ENCODE peak calls at places on chromosomes 4 and X, in four cellular contexts. One of them, this sample, is unnamed.

GRCh38 chrX:130125090-130125489 is 14.8 kb upstream of the ELF4 start:
- DNase-seq in activated T-helper 1 cell treated with anti-CD3 and anti-CD28 coated beads, Interleukin-2, amount 50 U/mL, for 16 hours: no peak
- DNase-seq in activated CD4-positive, alpha-beta T cell treated with anti-CD3 and anti-CD28 coated beads, Interleukin-2, amount 50 U/mL, for 48 hours: no peak
- DNase-seq in EH: peak; percentile 35
- DNase-seq in this sample: peak; percentile 69

GRCh38 chrX:50913520-50913919 is 3.0 kb downstream of the BMP15 start:
- DNase-seq in activated T-helper 1 cell treated with anti-CD3 and anti-CD28 coated beads, Interleukin-2, amount 50 U/mL, for 16 hours: no peak
- DNase-seq in EH: no peak
- DNase-seq in activated CD4-positive, alpha-beta T cell treated with anti-CD3 and anti-CD28 coated beads, Interleukin-2, amount 50 U/mL, for 48 hours: no peak
- DNase-seq in this sample: no peak

GRCh38 chr4:21454196-21454595 is 494.4 kb downstream of the KCNIP4 start:
- DNase-seq in EH: no peak
- DNase-seq in activated CD4-positive, alpha-beta T cell treated with anti-CD3 and anti-CD28 coated beads, Interleukin-2, amount 50 U/mL, for 48 hours: no peak
- DNase-seq in activated T-helper 1 cell treated with anti-CD3 and anti-CD28 coated beads, Interleukin-2, amount 50 U/mL, for 16 hours: no peak
- DNase-seq in this sample: no peak

GRCh38 chr4:42638993-42639392 is 17.9 kb downstream of the ATP8A1 start:
- DNase-seq in EH: no peak
- DNase-seq in activated CD4-positive, alpha-beta T cell treated with anti-CD3 and anti-CD28 coated beads, Interleukin-2, amount 50 U/mL, for 48 hours: no peak
- DNase-seq in activated T-helper 1 cell treated with anti-CD3 and anti-CD28 coated beads, Interleukin-2, amount 50 U/mL, for 16 hours: no peak
- DNase-seq in this sample: no peak

GRCh38 chrX:108399427-108400165 is 38.6 kb downstream of the COL4A6 start:
- DNase-seq in activated T-helper 1 cell treated with anti-CD3 and anti-CD28 coated beads, Interleukin-2, amount 50 U/mL, for 16 hours: no peak
- DNase-seq in activated CD4-positive, alpha-beta T cell treated with anti-CD3 and anti-CD28 coated beads, Interleukin-2, amount 50 U/mL, for 48 hours: no peak
- DNase-seq in EH: peak; percentile 76
- DNase-seq in this sample: peak; percentile 4

GRCh38 chr4:151604238-151604637 is 156.6 kb downstream of the GATB start:
- DNase-seq in activated CD4-positive, alpha-beta T cell treated with anti-CD3 and anti-CD28 coated beads, Interleukin-2, amount 50 U/mL, for 48 hours: no peak
- DNase-seq in activated T-helper 1 cell treated with anti-CD3 and anti-CD28 coated beads, Interleukin-2, amount 50 U/mL, for 16 hours: no peak
- DNase-seq in EH: peak; percentile 46
- DNase-seq in this sample: peak; percentile 36

GRCh38 chr4:173381610-173382009 is 10.9 kb downstream of the SAP30 start:
- DNase-seq in activated T-helper 1 cell treated with anti-CD3 and anti-CD28 coated beads, Interleukin-2, amount 50 U/mL, for 16 hours: no peak
- DNase-seq in activated CD4-positive, alpha-beta T cell treated with anti-CD3 and anti-CD28 coated beads, Interleukin-2, amount 50 U/mL, for 48 hours: no peak
- DNase-seq in EH: no peak
- DNase-seq in this sample: no peak

GRCh38 chr4:957231-957580 is 16.2 kb downstream of the DGKQ start:
- DNase-seq in activated CD4-positive, alpha-beta T cell treated with anti-CD3 and anti-CD28 coated beads, Interleukin-2, amount 50 U/mL, for 48 hours: no peak
- DNase-seq in activated T-helper 1 cell treated with anti-CD3 and anti-CD28 coated beads, Interleukin-2, amount 50 U/mL, for 16 hours: no peak
- DNase-seq in EH: no peak
- DNase-seq in this sample: no peak

GRCh38 chr4:179123079-179123478 is 1680.8 kb upstream of the AGA start:
- DNase-seq in activated T-helper 1 cell treated with anti-CD3 and anti-CD28 coated beads, Interleukin-2, amount 50 U/mL, for 16 hours: no peak
- DNase-seq in EH: no peak
- DNase-seq in activated CD4-positive, alpha-beta T cell treated with anti-CD3 and anti-CD28 coated beads, Interleukin-2, amount 50 U/mL, for 48 hours: no peak
- DNase-seq in this sample: no peak

GRCh38 chr4:82885410-82885809 is 5.5 kb downstream of the SEC31A start:
- DNase-seq in EH: no peak
- DNase-seq in activated T-helper 1 cell treated with anti-CD3 and anti-CD28 coated beads, Interleukin-2, amount 50 U/mL, for 16 hours: no peak
- DNase-seq in activated CD4-positive, alpha-beta T cell treated with anti-CD3 and anti-CD28 coated beads, Interleukin-2, amount 50 U/mL, for 48 hours: no peak
- DNase-seq in this sample: no peak

GRCh38 chr4:86450189-86450588 is 90.3 kb upstream of the MAPK10 start:
- DNase-seq in EH: peak; percentile 13
- DNase-seq in activated T-helper 1 cell treated with anti-CD3 and anti-CD28 coated beads, Interleukin-2, amount 50 U/mL, for 16 hours: no peak
- DNase-seq in activated CD4-positive, alpha-beta T cell treated with anti-CD3 and anti-CD28 coated beads, Interleukin-2, amount 50 U/mL, for 48 hours: no peak
- DNase-seq in this sample: peak; percentile 15

GRCh38 chr4:132344924-132345828 is 803.9 kb upstream of the PCDH10 start:
- DNase-seq in EH: no peak
- DNase-seq in activated CD4-positive, alpha-beta T cell treated with anti-CD3 and anti-CD28 coated beads, Interleukin-2, amount 50 U/mL, for 48 hours: no peak
- DNase-seq in activated T-helper 1 cell treated with anti-CD3 and anti-CD28 coated beads, Interleukin-2, amount 50 U/mL, for 16 hours: no peak
- DNase-seq in this sample: no peak

This sample was measured in AG10803.